ENCODE peak calls at places on chromosomes 12 and 14, in ten cellular contexts. One of them, this sample, is unnamed.

GRCh38 chr12:89383235-89384049 is 31.1 kb upstream of the DUSP6 start:
- DNase-seq in HFF-Myc: no peak
- DNase-seq in Caco-2: peak
- DNase-seq in AG09309: no peak
- DNase-seq in GM06990: no peak
- DNase-seq in thyroid gland: no peak
- DNase-seq in fibroblast of lung: no peak
- DNase-seq in A549: no peak
- DNase-seq in PC-3: no peak
- DNase-seq in Panc1: no peak
- DNase-seq in this sample: no peak

GRCh38 chr12:80632835-80633234 is 74.6 kb upstream of the MYF6 start:
- DNase-seq in GM06990: no peak
- DNase-seq in Panc1: no peak
- DNase-seq in Caco-2: peak
- DNase-seq in AG09309: no peak
- DNase-seq in thyroid gland: peak
- DNase-seq in HFF-Myc: no peak
- DNase-seq in PC-3: peak
- DNase-seq in A549: no peak
- DNase-seq in fibroblast of lung: no peak
- DNase-seq in this sample: peak

GRCh38 chr12:131072446-131073230 is 118.9 kb downstream of the ADGRD1 start:
- DNase-seq in fibroblast of lung: no peak
- DNase-seq in GM06990: no peak
- DNase-seq in PC-3: no peak
- DNase-seq in A549: no peak
- DNase-seq in Caco-2: no peak
- DNase-seq in HFF-Myc: no peak
- DNase-seq in AG09309: no peak
- DNase-seq in Panc1: no peak
- DNase-seq in thyroid gland: no peak
- DNase-seq in this sample: no peak

GRCh38 chr12:65960820-65961691 is 136.8 kb downstream of the HMGA2 start:
- DNase-seq in A549: no peak
- DNase-seq in thyroid gland: peak
- DNase-seq in GM06990: no peak
- DNase-seq in Panc1: no peak
- DNase-seq in fibroblast of lung: peak
- DNase-seq in PC-3: no peak
- DNase-seq in HFF-Myc: no peak
- DNase-seq in Caco-2: peak
- DNase-seq in AG09309: no peak
- DNase-seq in this sample: peak

GRCh38 chr14:72590577-72590976 is 303.3 kb downstream of the DPF3 start:
- DNase-seq in thyroid gland: no peak
- DNase-seq in PC-3: no peak
- DNase-seq in AG09309: no peak
- DNase-seq in HFF-Myc: no peak
- DNase-seq in A549: no peak
- DNase-seq in Caco-2: no peak
- DNase-seq in Panc1: no peak
- DNase-seq in GM06990: no peak
- DNase-seq in fibroblast of lung: no peak
- DNase-seq in this sample: no peak

GRCh38 chr14:53956427-53957201 is at the start of gene BMP4:
- DNase-seq in AG09309: no peak
- DNase-seq in fibroblast of lung: peak
- DNase-seq in A549: no peak
- DNase-seq in GM06990: no peak
- DNase-seq in PC-3: no peak
- DNase-seq in HFF-Myc: peak
- DNase-seq in Panc1: no peak
- DNase-seq in Caco-2: peak
- DNase-seq in thyroid gland: peak
- DNase-seq in this sample: peak

GRCh38 chr12:72989458-72989947 is 717.3 kb downstream of the TRHDE start:
- DNase-seq in thyroid gland: no peak
- DNase-seq in HFF-Myc: no peak
- DNase-seq in PC-3: no peak
- DNase-seq in Caco-2: no peak
- DNase-seq in GM06990: no peak
- DNase-seq in AG09309: no peak
- DNase-seq in fibroblast of lung: no peak
- DNase-seq in A549: no peak
- DNase-seq in Panc1: no peak
- DNase-seq in this sample: no peak

GRCh38 chr12:66159088-66159487 is 10.7 kb downstream of the TMBIM4 start:
- DNase-seq in A549: no peak
- DNase-seq in GM06990: no peak
- DNase-seq in thyroid gland: no peak
- DNase-seq in HFF-Myc: no peak
- DNase-seq in fibroblast of lung: no peak
- DNase-seq in Caco-2: no peak
- DNase-seq in PC-3: no peak
- DNase-seq in Panc1: no peak
- DNase-seq in AG09309: no peak
- DNase-seq in this sample: no peak

GRCh38 chr12:86774841-86775386 is 518.7 kb upstream of the MGAT4C start:
- DNase-seq in thyroid gland: no peak
- DNase-seq in fibroblast of lung: peak
- DNase-seq in A549: no peak
- DNase-seq in HFF-Myc: no peak
- DNase-seq in GM06990: no peak
- DNase-seq in Panc1: no peak
- DNase-seq in Caco-2: no peak
- DNase-seq in PC-3: peak
- DNase-seq in AG09309: no peak
- DNase-seq in this sample: peak

GRCh38 chr12:26523708-26524150 is 309.3 kb downstream of the ITPR2 start:
- DNase-seq in fibroblast of lung: peak
- DNase-seq in A549: no peak
- DNase-seq in GM06990: no peak
- DNase-seq in PC-3: no peak
- DNase-seq in Panc1: no peak
- DNase-seq in AG09309: peak
- DNase-seq in HFF-Myc: no peak
- DNase-seq in Caco-2: peak
- DNase-seq in thyroid gland: peak
- DNase-seq in this sample: peak

GRCh38 chr14:69137456-69138188 is 15.3 kb downstream of the DCAF5 start:
- DNase-seq in HFF-Myc: no peak
- DNase-seq in PC-3: no peak
- DNase-seq in GM06990: peak
- DNase-seq in Panc1: no peak
- DNase-seq in fibroblast of lung: peak
- DNase-seq in A549: no peak
- DNase-seq in thyroid gland: no peak
- DNase-seq in AG09309: no peak
- DNase-seq in Caco-2: no peak
- DNase-seq in this sample: no peak

GRCh38 chr12:108568653-108569154 is 6.3 kb downstream of the ISCU start:
- DNase-seq in HFF-Myc: no peak
- DNase-seq in GM06990: peak
- DNase-seq in AG09309: no peak
- DNase-seq in Panc1: no peak
- DNase-seq in A549: no peak
- DNase-seq in thyroid gland: no peak
- DNase-seq in Caco-2: no peak
- DNase-seq in fibroblast of lung: no peak
- DNase-seq in PC-3: no peak
- DNase-seq in this sample: no peak

GRCh38 chr14:104941508-104942365 is 17.1 kb downstream of the PLD4 start:
- DNase-seq in AG09309: no peak
- DNase-seq in Panc1: no peak
- DNase-seq in A549: no peak
- DNase-seq in PC-3: no peak
- DNase-seq in HFF-Myc: no peak
- DNase-seq in thyroid gland: no peak
- DNase-seq in Caco-2: peak
- DNase-seq in GM06990: no peak
- DNase-seq in fibroblast of lung: no peak
- DNase-seq in this sample: no peak

GRCh38 chr14:89418452-89418851 is 1.4 kb upstream of the FOXN3 start:
- DNase-seq in GM06990: no peak
- DNase-seq in HFF-Myc: no peak
- DNase-seq in fibroblast of lung: no peak
- DNase-seq in Caco-2: no peak
- DNase-seq in thyroid gland: no peak
- DNase-seq in A549: no peak
- DNase-seq in Panc1: no peak
- DNase-seq in PC-3: no peak
- DNase-seq in AG09309: no peak
- DNase-seq in this sample: no peak

GRCh38 chr12:55743131-55743921 is 404 bp downstream of the GDF11 start:
- DNase-seq in HFF-Myc: no peak
- DNase-seq in Panc1: no peak
- DNase-seq in AG09309: no peak
- DNase-seq in GM06990: peak
- DNase-seq in A549: peak
- DNase-seq in fibroblast of lung: peak
- DNase-seq in Caco-2: peak
- DNase-seq in thyroid gland: peak
- DNase-seq in PC-3: peak
- DNase-seq in this sample: peak
- TF ChIP-seq CTCF in HFF-Myc: no peak
- TF ChIP-seq CTCF in Panc1: peak
- TF ChIP-seq CTCF in AG09309: peak
- TF ChIP-seq CTCF in GM06990: peak
- TF ChIP-seq CTCF in A549: no peak
- TF ChIP-seq CTCF in fibroblast of lung: no peak
- TF ChIP-seq CTCF in Caco-2: no peak
- TF ChIP-seq CTCF in thyroid gland: no peak
- TF ChIP-seq CTCF in PC-3: no peak
- TF ChIP-seq CTCF in this sample: peak

DNA sequence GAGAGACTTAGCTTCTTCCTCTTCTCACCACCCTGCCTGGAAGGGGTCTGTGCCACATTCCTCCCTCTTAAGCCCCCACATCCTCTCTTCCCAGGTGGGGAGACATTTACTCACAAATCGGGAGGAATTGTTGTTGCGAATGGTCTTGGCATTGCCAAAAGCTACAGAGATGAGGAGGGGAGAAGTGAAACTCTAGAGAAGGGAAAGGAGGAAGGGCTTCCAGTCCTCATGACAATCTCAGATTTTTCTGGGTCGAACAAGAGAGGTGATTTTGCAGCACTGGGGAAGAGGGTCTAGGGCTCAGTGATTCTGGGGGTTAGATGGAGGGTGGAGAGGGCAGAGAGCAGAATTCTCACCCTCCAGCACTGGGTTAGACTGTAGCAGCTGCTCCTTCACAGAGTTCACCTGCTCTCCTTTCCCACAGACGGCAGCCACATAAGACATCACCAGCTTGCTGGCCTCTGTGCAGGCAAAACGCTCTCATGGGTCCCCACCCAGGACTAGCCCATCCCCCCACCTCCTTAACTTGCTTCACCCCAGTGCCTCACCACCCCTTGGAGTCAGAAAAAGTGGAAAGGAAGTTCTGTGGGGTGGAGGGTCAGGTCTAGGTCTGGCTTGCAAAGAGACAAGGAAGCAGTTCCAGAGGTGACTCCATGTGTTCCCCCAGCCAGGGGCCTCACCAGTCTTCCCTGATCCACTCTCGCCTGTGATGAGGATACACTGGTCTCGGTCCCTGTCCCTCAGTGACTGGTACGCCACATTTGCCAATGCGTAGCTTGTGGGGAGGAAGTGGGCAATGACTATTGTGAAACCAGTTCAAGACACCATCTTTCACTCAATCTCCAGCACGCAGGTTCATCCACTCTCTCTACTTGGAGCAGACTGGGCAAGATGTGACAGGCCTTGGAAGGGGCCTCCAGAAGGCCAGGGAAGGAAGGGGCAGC is 2.7 kb downstream of the MYO1A start:
- DNase-seq in fibroblast of lung: no peak
- DNase-seq in AG09309: no peak
- DNase-seq in A549: no peak
- DNase-seq in Panc1: no peak
- DNase-seq in PC-3: no peak
- DNase-seq in HFF-Myc: no peak
- DNase-seq in thyroid gland: no peak
- DNase-seq in Caco-2: no peak
- DNase-seq in GM06990: peak
- DNase-seq in this sample: no peak
- H3K4me3 ChIP-seq in fibroblast of lung: no peak
- H3K4me3 ChIP-seq in AG09309: no peak
- H3K4me3 ChIP-seq in A549: no peak
- H3K4me3 ChIP-seq in Panc1: no peak
- H3K4me3 ChIP-seq in PC-3: no peak
- H3K4me3 ChIP-seq in HFF-Myc: no peak
- H3K4me3 ChIP-seq in thyroid gland: no peak
- H3K4me3 ChIP-seq in Caco-2: no peak
- H3K4me3 ChIP-seq in GM06990: no peak
- H3K4me3 ChIP-seq in this sample: no peak

GRCh38 chr12:115811066-115811465 is 466.4 kb downstream of the MED13L start:
- DNase-seq in Panc1: no peak
- DNase-seq in thyroid gland: no peak
- DNase-seq in PC-3: no peak
- DNase-seq in AG09309: no peak
- DNase-seq in HFF-Myc: peak
- DNase-seq in fibroblast of lung: no peak
- DNase-seq in A549: no peak
- DNase-seq in Caco-2: no peak
- DNase-seq in GM06990: no peak
- DNase-seq in this sample: no peak
- TF ChIP-seq CTCF in Panc1: no peak
- TF ChIP-seq CTCF in thyroid gland: no peak
- TF ChIP-seq CTCF in PC-3: no peak
- TF ChIP-seq CTCF in AG09309: no peak
- TF ChIP-seq CTCF in HFF-Myc: no peak
- TF ChIP-seq CTCF in fibroblast of lung: no peak
- TF ChIP-seq CTCF in A549: no peak
- TF ChIP-seq CTCF in Caco-2: no peak
- TF ChIP-seq CTCF in GM06990: no peak
- TF ChIP-seq CTCF in this sample: no peak

DNA sequence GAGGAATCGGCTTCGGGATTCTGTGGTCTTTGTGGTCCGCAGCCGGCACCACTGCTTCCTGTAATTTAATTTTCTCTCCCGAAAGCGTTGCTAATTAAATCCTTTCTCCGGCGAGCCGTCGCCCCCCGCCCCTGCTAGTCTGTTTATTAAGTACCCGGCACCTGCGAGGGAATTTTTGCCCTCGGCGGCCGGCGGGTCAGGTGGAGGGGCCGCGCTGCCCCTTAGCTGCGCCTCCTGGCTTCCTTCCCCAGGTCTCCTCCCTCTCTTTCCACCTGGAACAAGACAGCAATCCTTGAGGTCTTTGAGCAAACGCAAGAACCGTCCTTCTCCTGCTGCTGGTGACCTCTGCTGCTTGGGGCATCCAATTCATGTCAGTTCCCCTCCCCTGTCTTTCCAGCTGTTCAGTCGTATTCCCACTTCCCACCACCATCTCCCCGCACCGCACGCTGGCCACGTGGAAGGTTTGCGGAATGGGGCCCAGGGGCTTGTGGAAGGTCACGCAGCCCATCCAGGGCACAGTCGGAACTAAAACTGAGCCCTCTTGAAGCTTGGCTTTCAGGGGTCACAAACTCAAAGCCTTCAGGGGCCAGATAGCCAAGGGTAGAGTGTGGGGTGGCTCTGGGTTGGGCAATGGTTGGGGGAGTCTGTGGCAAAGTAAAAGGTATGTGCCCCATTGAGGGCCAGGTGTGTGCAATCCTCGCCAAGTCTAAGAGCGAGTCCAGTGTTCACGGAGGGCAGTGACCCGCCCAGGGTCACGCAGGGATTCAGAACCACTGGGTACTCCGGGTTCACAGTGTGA is 16.1 kb downstream of the ZDHHC22 start:
- DNase-seq in Caco-2: no peak
- DNase-seq in A549: no peak
- DNase-seq in PC-3: no peak
- DNase-seq in Panc1: no peak
- DNase-seq in AG09309: no peak
- DNase-seq in thyroid gland: no peak
- DNase-seq in fibroblast of lung: no peak
- DNase-seq in HFF-Myc: no peak
- DNase-seq in GM06990: no peak
- DNase-seq in this sample: no peak
- H3K4me3 ChIP-seq in Caco-2: no peak
- H3K4me3 ChIP-seq in A549: peak
- H3K4me3 ChIP-seq in PC-3: no peak
- H3K4me3 ChIP-seq in Panc1: peak
- H3K4me3 ChIP-seq in AG09309: no peak
- H3K4me3 ChIP-seq in thyroid gland: no peak
- H3K4me3 ChIP-seq in fibroblast of lung: no peak
- H3K4me3 ChIP-seq in HFF-Myc: no peak
- H3K4me3 ChIP-seq in GM06990: peak
- H3K4me3 ChIP-seq in this sample: peak